ENCODE peak calls at places on chromosomes 5 and 9, in nine cellular contexts. One of them, this sample, is unnamed.
A peak's percentile ranks its signal among the peaks of the same experiment; 100 is the strongest.

GRCh38 chr5:149434162-149435014 is 55.3 kb upstream of the IL17B start:
- DNase-seq in thoracic aorta: peak; percentile 73
- DNase-seq in transverse colon: peak; percentile 67
- DNase-seq in left lung: no peak
- DNase-seq in H9: peak; percentile 81
- DNase-seq in dorsolateral prefrontal cortex: no peak
- DNase-seq in psoas muscle: no peak
- DNase-seq in nephron progenitor cell: peak; percentile 79
- DNase-seq in BJ: no peak
- DNase-seq in this sample: peak; percentile 74

GRCh38 chr9:78235296-78235770 is 542 bp upstream of the CEP78 start:
- DNase-seq in thoracic aorta: no peak
- DNase-seq in transverse colon: no peak
- DNase-seq in left lung: no peak
- DNase-seq in H9: no peak
- DNase-seq in dorsolateral prefrontal cortex: no peak
- DNase-seq in psoas muscle: no peak
- DNase-seq in nephron progenitor cell: no peak
- DNase-seq in BJ: no peak
- DNase-seq in this sample: no peak

GRCh38 chr9:12880406-12881016 is 105.7 kb downstream of the LURAP1L start:
- DNase-seq in thoracic aorta: no peak
- DNase-seq in transverse colon: no peak
- DNase-seq in left lung: no peak
- DNase-seq in H9: no peak
- DNase-seq in dorsolateral prefrontal cortex: no peak
- DNase-seq in psoas muscle: no peak
- DNase-seq in nephron progenitor cell: no peak
- DNase-seq in BJ: no peak
- DNase-seq in this sample: no peak

GRCh38 chr5:151357792-151358191 is 10.4 kb upstream of the SLC36A2 start:
- DNase-seq in thoracic aorta: no peak
- DNase-seq in transverse colon: no peak
- DNase-seq in left lung: no peak
- DNase-seq in H9: no peak
- DNase-seq in dorsolateral prefrontal cortex: no peak
- DNase-seq in psoas muscle: no peak
- DNase-seq in nephron progenitor cell: no peak
- DNase-seq in BJ: no peak
- DNase-seq in this sample: no peak

GRCh38 chr5:110053205-110053604 is 363.5 kb downstream of the MAN2A1 start:
- DNase-seq in thoracic aorta: no peak
- DNase-seq in transverse colon: no peak
- DNase-seq in left lung: no peak
- DNase-seq in H9: no peak
- DNase-seq in dorsolateral prefrontal cortex: no peak
- DNase-seq in psoas muscle: no peak
- DNase-seq in nephron progenitor cell: no peak
- DNase-seq in BJ: no peak
- DNase-seq in this sample: no peak

GRCh38 chr9:93252116-93252780 is 68.3 kb downstream of the WNK2 start:
- DNase-seq in thoracic aorta: no peak
- DNase-seq in transverse colon: no peak
- DNase-seq in left lung: peak; percentile 19
- DNase-seq in H9: no peak
- DNase-seq in dorsolateral prefrontal cortex: peak; percentile 27
- DNase-seq in psoas muscle: peak; percentile 14
- DNase-seq in nephron progenitor cell: no peak
- DNase-seq in BJ: no peak
- DNase-seq in this sample: no peak

GRCh38 chr5:33662721-33663435 is 222.1 kb downstream of the TARS1 start:
- DNase-seq in thoracic aorta: no peak
- DNase-seq in transverse colon: no peak
- DNase-seq in left lung: no peak
- DNase-seq in H9: no peak
- DNase-seq in dorsolateral prefrontal cortex: no peak
- DNase-seq in psoas muscle: no peak
- DNase-seq in nephron progenitor cell: no peak
- DNase-seq in BJ: no peak
- DNase-seq in this sample: no peak

GRCh38 chr5:14673443-14673842 is 8.9 kb downstream of the OTULIN start:
- DNase-seq in thoracic aorta: no peak
- DNase-seq in transverse colon: no peak
- DNase-seq in left lung: no peak
- DNase-seq in H9: no peak
- DNase-seq in dorsolateral prefrontal cortex: no peak
- DNase-seq in psoas muscle: no peak
- DNase-seq in nephron progenitor cell: no peak
- DNase-seq in BJ: no peak
- DNase-seq in this sample: no peak

GRCh38 chr5:163789870-163790269 is 284.5 kb downstream of the MAT2B start:
- DNase-seq in thoracic aorta: no peak
- DNase-seq in transverse colon: no peak
- DNase-seq in left lung: no peak
- DNase-seq in H9: no peak
- DNase-seq in dorsolateral prefrontal cortex: no peak
- DNase-seq in psoas muscle: no peak
- DNase-seq in nephron progenitor cell: no peak
- DNase-seq in BJ: no peak
- DNase-seq in this sample: no peak

GRCh38 chr5:15014809-15015208 is 143.2 kb upstream of the ANKH start:
- DNase-seq in thoracic aorta: no peak
- DNase-seq in transverse colon: no peak
- DNase-seq in left lung: no peak
- DNase-seq in H9: no peak
- DNase-seq in dorsolateral prefrontal cortex: no peak
- DNase-seq in psoas muscle: no peak
- DNase-seq in nephron progenitor cell: no peak
- DNase-seq in BJ: peak; percentile 22
- DNase-seq in this sample: no peak

GRCh38 chr5:175344331-175345200 is 99.4 kb downstream of the DRD1 start:
- DNase-seq in thoracic aorta: peak; percentile 12
- DNase-seq in transverse colon: no peak
- DNase-seq in left lung: no peak
- DNase-seq in H9: no peak
- DNase-seq in dorsolateral prefrontal cortex: peak; percentile 60
- DNase-seq in psoas muscle: no peak
- DNase-seq in nephron progenitor cell: no peak
- DNase-seq in BJ: no peak
- DNase-seq in this sample: no peak

GRCh38 chr5:178382689-178383276 is 150.2 kb upstream of the PHYKPL start:
- DNase-seq in thoracic aorta: no peak
- DNase-seq in transverse colon: no peak
- DNase-seq in left lung: peak; percentile 20
- DNase-seq in H9: no peak
- DNase-seq in dorsolateral prefrontal cortex: no peak
- DNase-seq in psoas muscle: no peak
- DNase-seq in nephron progenitor cell: no peak
- DNase-seq in BJ: no peak
- DNase-seq in this sample: no peak

GRCh38 chr9:115262952-115263351 is 145.0 kb upstream of the TNC start:
- DNase-seq in thoracic aorta: no peak
- DNase-seq in transverse colon: no peak
- DNase-seq in left lung: no peak
- DNase-seq in H9: no peak
- DNase-seq in dorsolateral prefrontal cortex: no peak
- DNase-seq in psoas muscle: no peak
- DNase-seq in nephron progenitor cell: no peak
- DNase-seq in BJ: no peak
- DNase-seq in this sample: no peak

GRCh38 chr5:163705983-163706771 is 200.8 kb downstream of the MAT2B start:
- DNase-seq in thoracic aorta: no peak
- DNase-seq in transverse colon: no peak
- DNase-seq in left lung: no peak
- DNase-seq in H9: no peak
- DNase-seq in dorsolateral prefrontal cortex: no peak
- DNase-seq in psoas muscle: no peak
- DNase-seq in nephron progenitor cell: no peak
- DNase-seq in BJ: peak; percentile 32
- DNase-seq in this sample: no peak

GRCh38 chr9:98700801-98701200 is 7.9 kb downstream of the GABBR2 start:
- DNase-seq in thoracic aorta: no peak
- DNase-seq in transverse colon: no peak
- DNase-seq in left lung: no peak
- DNase-seq in H9: no peak
- DNase-seq in dorsolateral prefrontal cortex: no peak
- DNase-seq in psoas muscle: no peak
- DNase-seq in nephron progenitor cell: no peak
- DNase-seq in BJ: no peak
- DNase-seq in this sample: no peak

GRCh38 chr5:179816401-179817070 is 4.2 kb upstream of the SQSTM1 start:
- DNase-seq in thoracic aorta: no peak
- DNase-seq in transverse colon: no peak
- DNase-seq in left lung: peak; percentile 40
- DNase-seq in H9: no peak
- DNase-seq in dorsolateral prefrontal cortex: no peak
- DNase-seq in psoas muscle: peak; percentile 57
- DNase-seq in nephron progenitor cell: no peak
- DNase-seq in BJ: no peak
- DNase-seq in this sample: peak; percentile 44

GRCh38 chr9:79617395-79617794 is 45.6 kb downstream of the TLE4 start:
- DNase-seq in thoracic aorta: no peak
- DNase-seq in transverse colon: peak; percentile 52
- DNase-seq in left lung: no peak
- DNase-seq in H9: no peak
- DNase-seq in dorsolateral prefrontal cortex: no peak
- DNase-seq in psoas muscle: no peak
- DNase-seq in nephron progenitor cell: no peak
- DNase-seq in BJ: no peak
- DNase-seq in this sample: no peak

GRCh38 chr5:98965226-98965625 is 36.4 kb upstream of the CHD1 start:
- DNase-seq in thoracic aorta: no peak
- DNase-seq in transverse colon: no peak
- DNase-seq in left lung: no peak
- DNase-seq in H9: no peak
- DNase-seq in dorsolateral prefrontal cortex: no peak
- DNase-seq in psoas muscle: no peak
- DNase-seq in nephron progenitor cell: no peak
- DNase-seq in BJ: no peak
- DNase-seq in this sample: no peak

GRCh38 chr9:112884086-112884485 is 6.6 kb downstream of the SLC46A2 start:
- DNase-seq in thoracic aorta: no peak
- DNase-seq in transverse colon: no peak
- DNase-seq in left lung: no peak
- DNase-seq in H9: no peak
- DNase-seq in dorsolateral prefrontal cortex: no peak
- DNase-seq in psoas muscle: no peak
- DNase-seq in nephron progenitor cell: peak; percentile 33
- DNase-seq in BJ: no peak
- DNase-seq in this sample: no peak

GRCh38 chr9:112885324-112885723 is 5.4 kb downstream of the SLC46A2 start:
- DNase-seq in thoracic aorta: no peak
- DNase-seq in transverse colon: no peak
- DNase-seq in left lung: no peak
- DNase-seq in H9: no peak
- DNase-seq in dorsolateral prefrontal cortex: no peak
- DNase-seq in psoas muscle: no peak
- DNase-seq in nephron progenitor cell: no peak
- DNase-seq in BJ: no peak
- DNase-seq in this sample: no peak

GRCh38 chr9:112884721-112885120 is 6.0 kb downstream of the SLC46A2 start:
- DNase-seq in thoracic aorta: no peak
- DNase-seq in transverse colon: no peak
- DNase-seq in left lung: no peak
- DNase-seq in H9: no peak
- DNase-seq in dorsolateral prefrontal cortex: no peak
- DNase-seq in psoas muscle: no peak
- DNase-seq in nephron progenitor cell: no peak
- DNase-seq in BJ: no peak
- DNase-seq in this sample: no peak

GRCh38 chr9:112887377-112887776 is 3.3 kb downstream of the SLC46A2 start:
- DNase-seq in thoracic aorta: no peak
- DNase-seq in transverse colon: peak; percentile 16
- DNase-seq in left lung: no peak
- DNase-seq in H9: peak; percentile 77
- DNase-seq in dorsolateral prefrontal cortex: no peak
- DNase-seq in psoas muscle: no peak
- DNase-seq in nephron progenitor cell: no peak
- DNase-seq in BJ: no peak
- DNase-seq in this sample: no peak

GRCh38 chr9:112886351-112886750 is 4.3 kb downstream of the SLC46A2 start:
- DNase-seq in thoracic aorta: no peak
- DNase-seq in transverse colon: no peak
- DNase-seq in left lung: no peak
- DNase-seq in H9: no peak
- DNase-seq in dorsolateral prefrontal cortex: no peak
- DNase-seq in psoas muscle: no peak
- DNase-seq in nephron progenitor cell: no peak
- DNase-seq in BJ: no peak
- DNase-seq in this sample: no peak
- TF ChIP-seq CTCF in thoracic aorta: no peak
- TF ChIP-seq CTCF in transverse colon: no peak
- TF ChIP-seq CTCF in left lung: no peak
- TF ChIP-seq CTCF in H9: no peak
- TF ChIP-seq CTCF in dorsolateral prefrontal cortex: no peak
- TF ChIP-seq CTCF in psoas muscle: no peak
- TF ChIP-seq CTCF in nephron progenitor cell: no peak
- TF ChIP-seq CTCF in BJ: no peak
- TF ChIP-seq CTCF in this sample: no peak

GRCh38 chr9:4197548-4197947 is 102.3 kb downstream of the GLIS3 start:
- DNase-seq in thoracic aorta: no peak
- DNase-seq in transverse colon: no peak
- DNase-seq in left lung: no peak
- DNase-seq in H9: peak; percentile 72
- DNase-seq in dorsolateral prefrontal cortex: no peak
- DNase-seq in psoas muscle: no peak
- DNase-seq in nephron progenitor cell: no peak
- DNase-seq in BJ: no peak
- DNase-seq in this sample: no peak
- TF ChIP-seq CTCF in thoracic aorta: no peak
- TF ChIP-seq CTCF in transverse colon: peak; percentile 31
- TF ChIP-seq CTCF in left lung: no peak
- TF ChIP-seq CTCF in H9: peak; percentile 81
- TF ChIP-seq CTCF in dorsolateral prefrontal cortex: peak; percentile 58
- TF ChIP-seq CTCF in psoas muscle: no peak
- TF ChIP-seq CTCF in nephron progenitor cell: peak; percentile 23
- TF ChIP-seq CTCF in BJ: peak; percentile 36
- TF ChIP-seq CTCF in this sample: peak; percentile 13

GRCh38 chr5:169289520-169289919 is 11.4 kb downstream of the SLIT3 start:
- DNase-seq in thoracic aorta: no peak
- DNase-seq in transverse colon: no peak
- DNase-seq in left lung: no peak
- DNase-seq in H9: no peak
- DNase-seq in dorsolateral prefrontal cortex: no peak
- DNase-seq in psoas muscle: no peak
- DNase-seq in nephron progenitor cell: no peak
- DNase-seq in BJ: no peak
- DNase-seq in this sample: no peak
- TF ChIP-seq CTCF in thoracic aorta: no peak
- TF ChIP-seq CTCF in transverse colon: no peak
- TF ChIP-seq CTCF in left lung: no peak
- TF ChIP-seq CTCF in H9: peak; percentile 55
- TF ChIP-seq CTCF in dorsolateral prefrontal cortex: no peak
- TF ChIP-seq CTCF in psoas muscle: no peak
- TF ChIP-seq CTCF in nephron progenitor cell: no peak
- TF ChIP-seq CTCF in BJ: peak; percentile 11
- TF ChIP-seq CTCF in this sample: no peak

GRCh38 chr9:121686930-121687541 is 35.6 kb downstream of the DAB2IP start:
- DNase-seq in thoracic aorta: peak; percentile 46
- DNase-seq in transverse colon: peak; percentile 86
- DNase-seq in left lung: peak; percentile 67
- DNase-seq in H9: peak; percentile 86
- DNase-seq in dorsolateral prefrontal cortex: peak; percentile 73
- DNase-seq in psoas muscle: peak; percentile 88
- DNase-seq in nephron progenitor cell: peak; percentile 81
- DNase-seq in BJ: no peak
- DNase-seq in this sample: peak; percentile 82
- TF ChIP-seq CTCF in thoracic aorta: peak; percentile 83
- TF ChIP-seq CTCF in transverse colon: peak; percentile 86
- TF ChIP-seq CTCF in left lung: peak; percentile 86
- TF ChIP-seq CTCF in H9: peak; percentile 88
- TF ChIP-seq CTCF in dorsolateral prefrontal cortex: peak; percentile 87
- TF ChIP-seq CTCF in psoas muscle: peak; percentile 79
- TF ChIP-seq CTCF in nephron progenitor cell: peak; percentile 66
- TF ChIP-seq CTCF in BJ: peak; percentile 95
- TF ChIP-seq CTCF in this sample: peak; percentile 84

This sample was measured in GM10248.